ENCODE peak calls at places on chromosomes 12 and 14, in eight cellular contexts. One of them, this sample, is unnamed.

GRCh38 chr12:113186033-113186365 is 478 bp downstream of the RITA1 start:
- DNase-seq in GM12878: no peak
- DNase-seq in endothelial cell of umbilical vein: no peak
- DNase-seq in HL-60: no peak
- DNase-seq in HCT116: no peak
- DNase-seq in stomach: no peak
- DNase-seq in GM23338: no peak
- DNase-seq in HepG2: peak
- DNase-seq in this sample: no peak

GRCh38 chr12:79514730-79515525 is 175.8 kb downstream of the PAWR start:
- DNase-seq in HL-60: no peak
- DNase-seq in GM12878: no peak
- DNase-seq in endothelial cell of umbilical vein: peak
- DNase-seq in GM23338: no peak
- DNase-seq in stomach: no peak
- DNase-seq in HCT116: no peak
- DNase-seq in HepG2: no peak
- DNase-seq in this sample: no peak

GRCh38 chr12:122026706-122027328 is 5.1 kb downstream of the BCL7A start:
- DNase-seq in HCT116: no peak
- DNase-seq in stomach: no peak
- DNase-seq in endothelial cell of umbilical vein: no peak
- DNase-seq in HL-60: no peak
- DNase-seq in GM12878: no peak
- DNase-seq in GM23338: peak
- DNase-seq in HepG2: no peak
- DNase-seq in this sample: no peak

GRCh38 chr12:53427905-53428594 is 4.4 kb downstream of the AMHR2 start:
- DNase-seq in GM23338: no peak
- DNase-seq in HepG2: no peak
- DNase-seq in stomach: no peak
- DNase-seq in HCT116: peak
- DNase-seq in HL-60: no peak
- DNase-seq in GM12878: no peak
- DNase-seq in endothelial cell of umbilical vein: no peak
- DNase-seq in this sample: no peak

GRCh38 chr14:60184597-60185555 is 19.7 kb upstream of the DHRS7 start:
- DNase-seq in GM12878: no peak
- DNase-seq in stomach: no peak
- DNase-seq in GM23338: no peak
- DNase-seq in endothelial cell of umbilical vein: no peak
- DNase-seq in HepG2: no peak
- DNase-seq in HCT116: no peak
- DNase-seq in HL-60: no peak
- DNase-seq in this sample: no peak

GRCh38 chr14:101761881-101762529 is 496 bp downstream of the PPP2R5C start:
- DNase-seq in GM23338: peak
- DNase-seq in endothelial cell of umbilical vein: peak
- DNase-seq in HL-60: no peak
- DNase-seq in GM12878: no peak
- DNase-seq in HepG2: no peak
- DNase-seq in stomach: peak
- DNase-seq in HCT116: no peak
- DNase-seq in this sample: peak

GRCh38 chr12:93441111-93441616 is 583 bp downstream of the UBE2N start:
- DNase-seq in GM23338: peak
- DNase-seq in stomach: peak
- DNase-seq in HCT116: no peak
- DNase-seq in endothelial cell of umbilical vein: peak
- DNase-seq in HL-60: no peak
- DNase-seq in HepG2: no peak
- DNase-seq in GM12878: no peak
- DNase-seq in this sample: no peak

GRCh38 chr12:121974026-121974985 is 47.4 kb upstream of the BCL7A start:
- DNase-seq in GM23338: no peak
- DNase-seq in HL-60: no peak
- DNase-seq in GM12878: no peak
- DNase-seq in HepG2: no peak
- DNase-seq in endothelial cell of umbilical vein: no peak
- DNase-seq in stomach: no peak
- DNase-seq in HCT116: no peak
- DNase-seq in this sample: no peak

GRCh38 chr14:100714205-100714781 is 12.4 kb upstream of the DLK1 start:
- DNase-seq in HL-60: no peak
- DNase-seq in HCT116: no peak
- DNase-seq in HepG2: no peak
- DNase-seq in endothelial cell of umbilical vein: no peak
- DNase-seq in stomach: no peak
- DNase-seq in GM12878: no peak
- DNase-seq in GM23338: no peak
- DNase-seq in this sample: no peak

GRCh38 chr12:108141600-108142145 is 12.6 kb downstream of the WSCD2 start:
- DNase-seq in HCT116: no peak
- DNase-seq in HepG2: no peak
- DNase-seq in GM23338: no peak
- DNase-seq in stomach: no peak
- DNase-seq in endothelial cell of umbilical vein: no peak
- DNase-seq in GM12878: no peak
- DNase-seq in HL-60: no peak
- DNase-seq in this sample: no peak

GRCh38 chr14:89899917-89900680 is 54.4 kb downstream of the EFCAB11 start:
- DNase-seq in GM12878: no peak
- DNase-seq in endothelial cell of umbilical vein: peak
- DNase-seq in HepG2: peak
- DNase-seq in HL-60: no peak
- DNase-seq in GM23338: peak
- DNase-seq in stomach: no peak
- DNase-seq in HCT116: peak
- DNase-seq in this sample: no peak

GRCh38 chr12:117033382-117034045 is 65.7 kb downstream of the TESC start:
- DNase-seq in GM12878: no peak
- DNase-seq in GM23338: no peak
- DNase-seq in HepG2: no peak
- DNase-seq in endothelial cell of umbilical vein: no peak
- DNase-seq in stomach: peak
- DNase-seq in HL-60: no peak
- DNase-seq in HCT116: no peak
- DNase-seq in this sample: peak

GRCh38 chr12:116065561-116065960 is 211.9 kb downstream of the MED13L start:
- DNase-seq in HCT116: no peak
- DNase-seq in endothelial cell of umbilical vein: no peak
- DNase-seq in HL-60: no peak
- DNase-seq in GM23338: no peak
- DNase-seq in GM12878: no peak
- DNase-seq in stomach: no peak
- DNase-seq in HepG2: no peak
- DNase-seq in this sample: no peak

GRCh38 chr12:104498211-104498801 is 41.6 kb downstream of the CHST11 start:
- DNase-seq in GM12878: no peak
- DNase-seq in endothelial cell of umbilical vein: no peak
- DNase-seq in GM23338: no peak
- DNase-seq in stomach: no peak
- DNase-seq in HL-60: no peak
- DNase-seq in HepG2: no peak
- DNase-seq in HCT116: peak
- DNase-seq in this sample: no peak

GRCh38 chr12:30806989-30807694 is 52.4 kb upstream of the CAPRIN2 start:
- DNase-seq in HepG2: peak
- DNase-seq in GM12878: peak
- DNase-seq in GM23338: peak
- DNase-seq in HL-60: no peak
- DNase-seq in endothelial cell of umbilical vein: peak
- DNase-seq in stomach: peak
- DNase-seq in HCT116: peak
- DNase-seq in this sample: no peak

GRCh38 chr14:98949506-98950135 is 322.4 kb downstream of the BCL11B start:
- DNase-seq in HCT116: no peak
- DNase-seq in endothelial cell of umbilical vein: no peak
- DNase-seq in stomach: no peak
- DNase-seq in GM23338: no peak
- DNase-seq in GM12878: no peak
- DNase-seq in HL-60: peak
- DNase-seq in HepG2: no peak
- DNase-seq in this sample: peak

GRCh38 chr14:58701156-58701555 is 63.4 kb downstream of the DACT1 start:
- DNase-seq in stomach: no peak
- DNase-seq in endothelial cell of umbilical vein: no peak
- DNase-seq in HepG2: no peak
- DNase-seq in GM23338: no peak
- DNase-seq in HCT116: no peak
- DNase-seq in HL-60: no peak
- DNase-seq in GM12878: no peak
- DNase-seq in this sample: no peak

GRCh38 chr14:77102154-77102553 is 4.1 kb downstream of the CIPC start:
- DNase-seq in HL-60: no peak
- DNase-seq in GM12878: no peak
- DNase-seq in endothelial cell of umbilical vein: no peak
- DNase-seq in stomach: no peak
- DNase-seq in HepG2: no peak
- DNase-seq in HCT116: no peak
- DNase-seq in GM23338: no peak
- DNase-seq in this sample: no peak

GRCh38 chr14:34785223-34786006 is 71.0 kb upstream of the CFL2 start:
- DNase-seq in endothelial cell of umbilical vein: no peak
- DNase-seq in GM12878: no peak
- DNase-seq in HCT116: no peak
- DNase-seq in stomach: no peak
- DNase-seq in HL-60: no peak
- DNase-seq in GM23338: no peak
- DNase-seq in HepG2: no peak
- DNase-seq in this sample: no peak

GRCh38 chr14:104872469-104873341 is 7.6 kb downstream of the CEP170B start:
- DNase-seq in HCT116: no peak
- DNase-seq in endothelial cell of umbilical vein: no peak
- DNase-seq in stomach: peak
- DNase-seq in GM12878: no peak
- DNase-seq in HepG2: no peak
- DNase-seq in HL-60: no peak
- DNase-seq in GM23338: peak
- DNase-seq in this sample: no peak

GRCh38 chr12:131105736-131106356 is 152.1 kb downstream of the ADGRD1 start:
- DNase-seq in endothelial cell of umbilical vein: no peak
- DNase-seq in HCT116: no peak
- DNase-seq in GM12878: no peak
- DNase-seq in HepG2: no peak
- DNase-seq in stomach: no peak
- DNase-seq in HL-60: no peak
- DNase-seq in GM23338: no peak
- DNase-seq in this sample: no peak

DNA sequence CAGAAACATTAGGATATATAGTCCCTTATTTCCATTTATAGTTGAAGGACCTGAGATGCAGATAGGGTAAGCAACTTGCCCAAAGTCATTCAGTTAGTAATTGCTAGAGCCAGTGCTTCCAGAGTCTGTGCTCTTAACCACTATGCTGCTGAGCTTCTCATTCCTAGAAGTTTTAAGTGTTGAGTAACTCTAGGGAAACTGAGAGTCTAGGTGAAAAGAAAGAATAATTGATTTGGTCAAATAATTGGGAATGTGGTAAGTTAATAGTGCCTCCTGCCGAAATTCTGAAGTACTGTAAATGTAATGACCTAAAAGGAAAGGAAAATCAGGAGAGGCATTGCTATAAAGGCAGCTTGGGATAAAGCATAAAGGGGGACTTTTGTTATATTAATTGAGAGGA is 14.1 kb downstream of the PYROXD1 start:
- DNase-seq in GM12878: no peak
- DNase-seq in HCT116: no peak
- DNase-seq in stomach: no peak
- DNase-seq in GM23338: peak
- DNase-seq in HL-60: no peak
- DNase-seq in endothelial cell of umbilical vein: peak
- DNase-seq in HepG2: no peak
- DNase-seq in this sample: no peak
- TF ChIP-seq CTCF in GM12878: no peak
- TF ChIP-seq CTCF in HCT116: peak
- TF ChIP-seq CTCF in stomach: no peak
- TF ChIP-seq CTCF in GM23338: peak
- TF ChIP-seq CTCF in HL-60: no peak
- TF ChIP-seq CTCF in endothelial cell of umbilical vein: no peak
- TF ChIP-seq CTCF in HepG2: no peak
- TF ChIP-seq CTCF in this sample: no peak

GRCh38 chr12:19410639-19411184 is 28.6 kb upstream of the AEBP2 start:
- DNase-seq in HepG2: no peak
- DNase-seq in GM12878: no peak
- DNase-seq in HL-60: no peak
- DNase-seq in stomach: no peak
- DNase-seq in endothelial cell of umbilical vein: no peak
- DNase-seq in GM23338: peak
- DNase-seq in HCT116: no peak
- DNase-seq in this sample: no peak
- H3K4me3 ChIP-seq in HepG2: no peak
- H3K4me3 ChIP-seq in GM12878: no peak
- H3K4me3 ChIP-seq in HL-60: no peak
- H3K4me3 ChIP-seq in stomach: no peak
- H3K4me3 ChIP-seq in endothelial cell of umbilical vein: no peak
- H3K4me3 ChIP-seq in GM23338: peak
- H3K4me3 ChIP-seq in HCT116: no peak
- H3K4me3 ChIP-seq in this sample: no peak

DNA sequence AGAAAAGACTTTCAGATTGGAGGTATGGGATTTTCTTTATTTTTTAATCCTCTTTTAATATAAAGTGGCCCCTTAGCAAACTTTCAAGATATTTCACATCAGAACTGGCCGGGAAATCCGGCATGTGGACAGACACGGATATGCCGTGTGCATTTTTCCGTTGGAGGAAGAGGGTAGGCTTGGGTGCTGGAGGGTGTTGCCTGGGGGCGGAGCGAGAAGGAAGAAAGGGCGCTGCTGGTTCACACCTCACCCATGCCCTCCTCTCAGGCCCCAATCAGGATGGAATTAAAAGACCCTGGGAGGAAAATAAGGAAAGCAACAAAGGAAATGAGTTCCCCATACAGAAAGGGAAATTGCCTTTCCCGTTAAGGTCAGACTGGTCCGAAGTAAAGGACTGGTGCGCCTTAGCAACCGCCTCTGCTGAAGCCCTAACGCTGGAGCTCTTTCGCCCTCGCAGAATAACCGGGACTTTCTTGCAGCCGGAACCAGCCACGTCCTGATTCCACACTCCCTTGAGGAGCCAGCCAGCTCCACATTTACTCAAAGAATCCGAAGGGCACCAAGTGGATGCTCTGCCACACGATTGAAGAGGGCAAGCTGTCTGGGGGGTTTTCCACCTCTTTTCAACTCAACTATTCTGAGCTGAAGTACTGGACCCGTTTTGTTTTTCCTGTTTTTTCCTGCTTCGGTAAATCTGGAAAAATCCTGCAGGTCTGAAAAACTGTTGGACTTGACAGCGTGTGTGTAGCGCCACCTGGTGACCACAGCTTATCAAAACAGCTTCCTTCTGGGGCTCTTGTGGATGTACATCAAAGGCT is 37.8 kb upstream of the BCL2L14 start:
- DNase-seq in HL-60: peak
- DNase-seq in endothelial cell of umbilical vein: peak
- DNase-seq in GM23338: peak
- DNase-seq in HCT116: peak
- DNase-seq in GM12878: peak
- DNase-seq in HepG2: peak
- DNase-seq in stomach: peak
- DNase-seq in this sample: peak
- TF ChIP-seq POLR2AphosphoS5 in HL-60: peak
- TF ChIP-seq POLR2AphosphoS5 in endothelial cell of umbilical vein: peak
- TF ChIP-seq POLR2AphosphoS5 in GM23338: no peak
- TF ChIP-seq POLR2AphosphoS5 in HCT116: no peak
- TF ChIP-seq POLR2AphosphoS5 in GM12878: no peak
- TF ChIP-seq POLR2AphosphoS5 in HepG2: no peak
- TF ChIP-seq POLR2AphosphoS5 in stomach: peak
- TF ChIP-seq POLR2AphosphoS5 in this sample: no peak

GRCh38 chr12:2722806-2723205 is 72.0 kb upstream of the FKBP4 start:
- DNase-seq in stomach: peak
- DNase-seq in endothelial cell of umbilical vein: no peak
- DNase-seq in GM12878: no peak
- DNase-seq in HCT116: no peak
- DNase-seq in GM23338: no peak
- DNase-seq in HepG2: no peak
- DNase-seq in HL-60: no peak
- DNase-seq in this sample: no peak
- TF ChIP-seq CTCF in stomach: no peak
- TF ChIP-seq CTCF in endothelial cell of umbilical vein: no peak
- TF ChIP-seq CTCF in GM12878: no peak
- TF ChIP-seq CTCF in HCT116: no peak
- TF ChIP-seq CTCF in GM23338: no peak
- TF ChIP-seq CTCF in HepG2: no peak
- TF ChIP-seq CTCF in HL-60: no peak
- TF ChIP-seq CTCF in this sample: no peak

This sample was measured in sigmoid colon.